ENCODE peak calls at places on chromosomes 16 and 17, in ten cellular contexts. M is ovary; J is dermis microvascular lymphatic vessel endothelial cell; Y is ELR; D is renal cortical epithelial cell; Q is mesendoderm; W is CD8-positive, alpha-beta T cell; I is activated T-helper 9 cell treated with anti-CD3 and anti-CD28 coated beads, Interleukin-2, amount 50 U/mL, for 16 hours; X is activated CD4-positive, alpha-beta T cell treated with anti-CD3 and anti-CD28 coated beads, Interleukin-2, amount 50 U/mL, for 48 hours; N is AG08395. F is an unnamed sample.

GRCh38 chr16:77871932-77872331 is 83.6 kb downstream of the VAT1L start:
- DNase-seq in W (no peak), N (no peak), Q (no peak), D (no peak), J (no peak), X (no peak), Y (no peak), I (no peak), M (no peak), F (no peak)

GRCh38 chr17:66304304-66305174 is 2.1 kb downstream of the PRKCA start:
- DNase-seq in X (peak; percentile 34), J (no peak), M (no peak), W (no peak), Y (peak; percentile 71), I (peak; percentile 3), N (no peak), D (no peak), Q (peak; percentile 90), F (peak; percentile 80)

GRCh38 chr16:75351183-75351582 is 82.1 kb downstream of the CFDP1 start:
- DNase-seq in D (peak; percentile 90), M (no peak), Q (no peak), Y (peak; percentile 89), J (peak; percentile 54), X (no peak), N (peak; percentile 81), I (no peak), W (no peak), F (no peak)

GRCh38 chr17:48308591-48308990 is 121.4 kb downstream of the SKAP1 start:
- DNase-seq in Q (no peak), X (no peak), I (no peak), D (no peak), M (no peak), W (no peak), N (no peak), J (no peak), Y (no peak), F (no peak)

GRCh38 chr16:8708546-8708945 is 34.1 kb downstream of the ABAT start:
- DNase-seq in Q (no peak), X (no peak), I (no peak), D (no peak), M (no peak), N (no peak), Y (no peak), W (no peak), J (no peak), F (no peak)

GRCh38 chr16:4179020-4179419 is 62.8 kb upstream of the ADCY9 start:
- DNase-seq in X (no peak), Q (peak; percentile 11), J (no peak), W (no peak), Y (peak; percentile 17), D (peak; percentile 48), I (no peak), N (peak; percentile 16), M (no peak), F (no peak)

GRCh38 chr16:76278976-76279375 is 1.8 kb downstream of the CNTNAP4 start:
- DNase-seq in M (no peak), W (no peak), Y (no peak), Q (peak; percentile 60), N (no peak), J (no peak), I (no peak), X (no peak), D (peak; percentile 21), F (peak; percentile 17)

GRCh38 chr16:4862639-4863038 is 15.4 kb downstream of the UBN1 start:
- DNase-seq in J (no peak), N (no peak), M (no peak), Y (no peak), I (no peak), D (peak; percentile 36), Q (no peak), X (no peak), W (no peak), F (no peak)

GRCh38 chr16:57577691-57578224 is 35.3 kb downstream of the ADGRG5 start:
- DNase-seq in X (no peak), Q (no peak), D (no peak), I (no peak), Y (no peak), M (no peak), J (no peak), N (no peak), W (peak; percentile 75), F (no peak)

GRCh38 chr17:51000835-51001638 is 119.6 kb downstream of the SPAG9 start:
- DNase-seq in D (peak; percentile 76), I (no peak), J (peak; percentile 79), M (no peak), Q (peak; percentile 71), W (no peak), Y (peak; percentile 83), X (no peak), N (peak; percentile 66), F (peak; percentile 42)

GRCh38 chr16:17426451-17426850 is 44.3 kb downstream of the XYLT1 start:
- DNase-seq in D (no peak), N (no peak), M (no peak), X (no peak), W (no peak), Q (no peak), I (no peak), Y (no peak), J (no peak), F (no peak)

GRCh38 chr17:2084129-2084765 is 29.3 kb downstream of the HIC1 start:
- DNase-seq in X (no peak), I (no peak), Y (peak; percentile 92), N (peak; percentile 80), Q (no peak), D (no peak), M (no peak), J (no peak), W (no peak), F (no peak)

GRCh38 chr16:86044241-86044671 is 145.3 kb downstream of the IRF8 start:
- DNase-seq in W (peak; percentile 59), D (no peak), J (peak; percentile 35), I (no peak), X (peak; percentile 65), M (no peak), Q (peak; percentile 78), N (peak; percentile 55), Y (peak; percentile 63), F (peak; percentile 96)

GRCh38 chr17:28612936-28613872 is 781 bp downstream of the RSKR start:
- DNase-seq in W (peak; percentile 56), D (peak; percentile 18), Q (peak; percentile 67), M (no peak), Y (peak; percentile 60), I (peak; percentile 3), N (peak; percentile 58), J (peak; percentile 33), X (peak; percentile 24), F (peak; percentile 79)

GRCh38 chr17:1934901-1935300 is 90.2 kb downstream of the RTN4RL1 start:
- DNase-seq in M (no peak), X (no peak), J (no peak), Q (no peak), I (no peak), D (no peak), W (no peak), Y (no peak), N (no peak), F (peak; percentile 55)

GRCh38 chr16:20347666-20348364 is 4.7 kb downstream of the UMOD start:
- DNase-seq in Y (no peak), W (no peak), M (no peak), J (no peak), X (no peak), I (no peak), N (no peak), Q (no peak), D (no peak), F (peak; percentile 49)

GRCh38 chr17:55806745-55807466 is 56.1 kb downstream of the PCTP start:
- DNase-seq in N (no peak), I (no peak), J (no peak), M (no peak), W (no peak), X (no peak), Y (no peak), D (peak; percentile 21), Q (no peak), F (no peak)

GRCh38 chr17:76671912-76672262 is 28.3 kb upstream of the ST6GALNAC1 start:
- DNase-seq in D (no peak), M (no peak), X (no peak), J (no peak), W (no peak), N (no peak), Q (no peak), I (no peak), Y (no peak), F (no peak)

GRCh38 chr17:77892469-77893143 is 65.9 kb upstream of the TNRC6C start:
- DNase-seq in J (no peak), M (no peak), N (no peak), Q (peak; percentile 81), W (no peak), Y (peak; percentile 30), X (no peak), I (no peak), D (no peak), F (peak; percentile 93)

GRCh38 chr16:24700549-24701392 is 28.7 kb upstream of the TNRC6A start:
- DNase-seq in J (peak; percentile 63), W (no peak), Q (peak; percentile 95), X (no peak), D (peak; percentile 99), N (peak; percentile 98), M (peak; percentile 80), I (no peak), Y (peak; percentile 99), F (peak; percentile 65)

GRCh38 chr16:89050868-89051311 is 42.8 kb upstream of the ACSF3 start:
- DNase-seq in Q (no peak), W (no peak), J (no peak), X (no peak), N (no peak), Y (no peak), M (no peak), I (no peak), D (no peak), F (no peak)

GRCh38 chr16:767743-768235 is 7.3 kb downstream of the MSLN start:
- DNase-seq in W (no peak), X (no peak), I (no peak), M (no peak), N (no peak), Y (no peak), J (no peak), Q (no peak), D (no peak), F (peak; percentile 87)

GRCh38 chr17:70906808-70907207 is 737.5 kb downstream of the KCNJ2 start:
- DNase-seq in Y (peak; percentile 13), X (no peak), I (no peak), W (no peak), Q (peak; percentile 73), M (no peak), D (peak; percentile 43), N (peak; percentile 30), J (no peak), F (peak; percentile 7)

GRCh38 chr16:11762431-11762830 is 19.8 kb upstream of the TXNDC11 start:
- DNase-seq in W (no peak), J (no peak), I (no peak), X (no peak), Q (no peak), D (peak; percentile 49), N (no peak), Y (no peak), M (no peak), F (no peak)

GRCh38 chr16:610513-611381 is 20.0 kb upstream of the WFIKKN1 start:
- DNase-seq in J (no peak), Q (peak; percentile 77), D (peak; percentile 16), Y (no peak), M (no peak), N (peak; percentile 50), W (peak; percentile 69), X (peak; percentile 68), I (peak; percentile 44), F (peak; percentile 98)

GRCh38 chr16:88966986-88967799 is 9.8 kb downstream of the CBFA2T3 start:
- DNase-seq in D (no peak), J (no peak), M (no peak), Y (no peak), Q (no peak), W (no peak), N (no peak), I (no peak), X (no peak), F (no peak)

GRCh38 chr16:1823821-1824220 is 2.8 kb downstream of the HAGH start:
- DNase-seq in D (peak; percentile 65), Y (peak; percentile 63), W (no peak), I (no peak), J (no peak), X (peak; percentile 9), N (peak; percentile 39), M (no peak), Q (peak; percentile 71), F (peak; percentile 88)

GRCh38 chr17:39665642-39666221 is 583 bp downstream of the TCAP start:
- DNase-seq in N (no peak), Y (peak; percentile 40), X (no peak), Q (no peak), M (no peak), D (no peak), I (no peak), W (no peak), J (no peak), F (peak; percentile 74)